ENCODE peak calls at places on chromosomes 3 and 15, in four cellular contexts. I is A549, G is pancreas, A is astrocyte. J is an unnamed sample. For H3K4me1, the result is how much of the 10 kb centered on the place peaks cover.

GRCh38 chr3:12049675-12050074 is 45.5 kb downstream of the SYN2 start:
- DNase-seq in I (no peak), G (no peak), A (no peak), J (no peak)

GRCh38 chr3:144364797-144365196 is 393.2 kb downstream of the DIPK2A start:
- DNase-seq in I (no peak), G (no peak), A (peak), J (no peak)

GRCh38 chr3:190041333-190042041 is 79.2 kb downstream of the P3H2 start:
- DNase-seq in I (no peak), G (no peak), A (no peak), J (no peak)

GRCh38 chr3:143306419-143306818 is 186.8 kb downstream of the CHST2 start:
- DNase-seq in I (no peak), G (no peak), A (no peak), J (peak)

GRCh38 chr3:47536967-47537366 is 23.5 kb upstream of the ELP6 start:
- DNase-seq in I (no peak), G (no peak), A (no peak), J (no peak)

GRCh38 chr3:188196232-188196990 is 42.5 kb downstream of the LPP start:
- DNase-seq in I (no peak), G (no peak), A (peak), J (no peak)

GRCh38 chr15:61613729-61614128 is 384.6 kb upstream of the RORA start:
- DNase-seq in I (no peak), G (no peak), A (no peak), J (no peak)

GRCh38 chr15:101170568-101171350 is 81.1 kb downstream of the CHSY1 start:
- DNase-seq in I (no peak), G (no peak), A (peak), J (no peak)

GRCh38 chr3:62057339-62058047 is 315.9 kb downstream of the FEZF2 start:
- DNase-seq in I (no peak), G (no peak), A (peak), J (no peak)

GRCh38 chr3:64260391-64260790 is 35.1 kb upstream of the PRICKLE2 start:
- DNase-seq in I (no peak), G (no peak), A (no peak), J (no peak)

GRCh38 chr15:89665449-89666146 is 10.3 kb upstream of the KIF7 start:
- DNase-seq in I (peak), G (peak), A (peak), J (peak)

GRCh38 chr15:66161108-66161507 is 92.4 kb downstream of the MEGF11 start:
- DNase-seq in I (no peak), G (no peak), A (no peak), J (no peak)

GRCh38 chr3:49378249-49378899 is 20.2 kb upstream of the GPX1 start:
- DNase-seq in I (no peak), G (no peak), A (peak), J (no peak)

GRCh38 chr15:99105516-99106341 is 849 bp downstream of the SYNM start:
- DNase-seq in I (peak), G (peak), A (peak), J (peak)

GRCh38 chr3:12490547-12490946 is 6.3 kb downstream of the TSEN2 start:
- DNase-seq in I (no peak), G (no peak), A (no peak), J (no peak)

GRCh38 chr3:129418041-129418973 is 10.1 kb downstream of the EFCAB12 start:
- DNase-seq in I (no peak), G (no peak), A (no peak), J (no peak)

GRCh38 chr3:100057716-100058575 is 56.4 kb downstream of the FILIP1L start:
- DNase-seq in I (no peak), G (no peak), A (no peak), J (no peak)

GRCh38 chr3:188553569-188553968 is 399.6 kb downstream of the LPP start:
- DNase-seq in I (no peak), G (no peak), A (no peak), J (no peak)

GRCh38 chr15:32030795-32031194 is 480 bp downstream of the CHRNA7 start:
- DNase-seq in I (no peak), G (no peak), A (no peak), J (no peak)

GRCh38 chr3:104291878-104292277 is 1074.8 kb upstream of the ALCAM start:
- DNase-seq in I (no peak), G (no peak), A (no peak), J (no peak)

GRCh38 chr3:185552358-185552877 is at the start of gene LIPH:
- DNase-seq in I (peak), G (no peak), A (peak), J (peak)

GRCh38 chr3:39443530-39443929 is 23.9 kb upstream of the MOBP start:
- DNase-seq in I (no peak), G (no peak), A (no peak), J (no peak)

GRCh38 chr3:139935071-139935865 is at the start of gene CLSTN2:
- DNase-seq in I (peak), G (peak), A (peak), J (peak)

GRCh38 chr15:75025548-75026260 is 2.3 kb downstream of the PPCDC start:
- DNase-seq in I (no peak), G (no peak), A (no peak), J (no peak)

GRCh38 chr3:16124636-16125035 is 49.8 kb upstream of the GALNT15 start:
- DNase-seq in I (no peak), G (no peak), A (peak), J (no peak)

GRCh38 chr3:96172917-96173316 is 641.5 kb upstream of the EPHA6 start:
- DNase-seq in I (no peak), G (no peak), A (no peak), J (no peak)

GRCh38 chr15:68205949-68206539 is 912 bp upstream of the CALML4 start:
- DNase-seq in I (no peak), G (no peak), A (no peak), J (peak)

GRCh38 chr3:58630081-58630709 is 36.4 kb downstream of the FAM3D start:
- DNase-seq in I (peak), G (peak), A (peak), J (peak)

GRCh38 chr3:58216496-58217197 is 5.9 kb upstream of the DNASE1L3 start:
- DNase-seq in I (no peak), G (no peak), A (no peak), J (no peak)

GRCh38 chr3:183178833-183179549 is 16.5 kb upstream of the LAMP3 start:
- DNase-seq in I (peak), G (peak), A (peak), J (peak)

GRCh38 chr3:128620268-128620691 is 30.3 kb downstream of the RPN1 start:
- DNase-seq in I (no peak), G (no peak), A (no peak), J (no peak)

GRCh38 chr15:100880139-100880896 is 687 bp downstream of the ALDH1A3 start:
- DNase-seq in I (no peak), G (no peak), A (peak), J (no peak)

GRCh38 chr15:68553994-68554715 is 24.6 kb upstream of the CORO2B start:
- DNase-seq in I (peak), G (peak), A (no peak), J (peak)

GRCh38 chr3:184525337-184526157 is 36.0 kb upstream of the EPHB3 start:
- DNase-seq in I (no peak), G (no peak), A (no peak), J (peak)

GRCh38 chr3:46468758-46469600 is 4.3 kb upstream of the LTF start:
- DNase-seq in I (no peak), G (no peak), A (no peak), J (no peak)

GRCh38 chr3:8554725-8555621 is 53.4 kb downstream of the LMCD1 start:
- DNase-seq in I (no peak), G (no peak), A (peak), J (no peak)

DNA sequence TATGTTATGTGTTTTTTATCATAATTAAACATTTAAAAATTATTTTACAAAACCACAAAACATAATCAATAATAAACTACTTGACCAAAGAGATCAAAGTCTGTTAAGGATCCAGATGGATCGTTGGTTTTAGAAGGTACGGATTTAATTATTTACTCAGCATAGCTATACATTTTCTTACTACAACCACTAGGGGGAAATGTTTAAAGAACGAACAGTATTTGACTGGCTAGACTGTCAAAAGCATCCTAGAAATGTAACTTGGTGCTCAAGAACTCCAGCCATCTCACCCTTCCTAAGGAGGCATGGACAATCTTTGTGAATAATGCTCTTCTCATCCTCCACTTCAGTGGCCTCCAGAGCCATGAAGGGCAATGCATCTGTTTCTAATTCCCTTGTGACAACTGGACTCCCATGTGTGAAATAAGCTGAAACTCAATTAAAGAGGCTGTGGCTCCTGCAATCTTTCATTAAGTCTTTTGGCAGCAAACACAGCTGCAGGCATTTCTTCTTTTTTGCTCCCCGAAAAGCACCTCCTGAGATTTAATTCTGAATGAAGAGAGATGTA is 94.7 kb upstream of the TUSC7 start:
- DNase-seq in I (peak), G (no peak), A (peak), J (no peak)
- TF ChIP-seq CTCF in I (no peak), G (no peak), A (peak), J (no peak)

GRCh38 chr3:122389892-122390291 is 5.9 kb downstream of the FAM162A start:
- DNase-seq in I (no peak), G (no peak), A (no peak), J (no peak)
- H3K4me1 ChIP-seq in I (under half), G (half or more), A (under half), J (under half)

GRCh38 chr3:41447701-41448100 is 248.4 kb downstream of the CTNNB1 start:
- DNase-seq in I (no peak), G (no peak), A (no peak), J (no peak)

GRCh38 chr3:41448396-41448795 is 249.1 kb downstream of the CTNNB1 start:
- DNase-seq in I (no peak), G (no peak), A (no peak), J (no peak)

DNA sequence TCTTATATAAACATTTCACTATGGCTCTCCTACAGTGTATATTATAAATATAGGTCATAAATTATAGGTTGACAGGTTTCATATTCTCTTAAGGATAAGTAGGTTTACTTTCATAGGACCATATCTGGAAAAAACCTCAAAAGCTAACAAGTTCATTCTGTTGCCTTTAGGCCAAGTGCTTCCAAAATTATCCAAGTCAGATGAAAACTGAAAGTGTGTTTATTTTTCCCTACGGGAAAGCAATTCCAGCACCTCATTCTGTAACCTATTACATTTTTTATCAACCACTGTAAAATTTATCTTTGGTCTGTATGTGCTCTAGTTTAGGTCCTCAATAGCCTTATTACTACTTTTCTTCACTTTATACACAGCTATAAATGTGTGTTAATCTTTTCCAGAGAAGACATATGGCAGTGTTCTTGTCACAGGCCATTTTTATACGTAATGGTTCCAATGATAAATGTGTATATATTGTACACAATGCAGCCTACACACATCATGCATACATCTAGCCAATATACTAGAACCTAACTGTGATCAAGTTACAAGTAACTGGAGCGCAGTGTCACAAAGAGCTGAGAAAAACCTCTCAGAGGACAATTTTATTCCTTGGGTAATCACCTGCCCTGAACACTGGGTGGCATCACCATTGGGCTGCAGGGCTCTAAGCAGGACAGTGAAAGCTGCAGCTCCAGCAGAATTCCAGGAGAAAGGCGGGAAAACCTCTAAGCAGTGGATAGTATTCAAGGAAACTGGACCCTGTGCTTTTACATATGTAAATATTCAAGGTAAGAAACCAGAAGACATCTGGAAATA is 251.3 kb downstream of the CTNNB1 start:
- DNase-seq in I (no peak), G (peak), A (no peak), J (no peak)
- TF ChIP-seq CTCF in I (no peak), G (no peak), A (no peak), J (peak)

GRCh38 chr15:56207711-56208110 is 36.0 kb downstream of the RFX7 start:
- DNase-seq in I (no peak), G (no peak), A (peak), J (no peak)
- H3K4me1 ChIP-seq in I (under half), G (under half), A (under half), J (under half)

J was measured in colonic mucosa.